ENCODE peak calls at places on chromosomes 2 and 18, in ten cellular contexts. W, H, I, P, Y, K, L, B, X and C are unnamed samples.
A peak's percentile ranks its signal among the peaks of the same experiment; 100 is the strongest.

GRCh38 chr2:37800176-37800835 is 124.8 kb upstream of the RMDN2 start:
- DNase-seq in W (no peak), H (no peak), I (no peak), P (no peak), Y (no peak), K (no peak), L (no peak), B (no peak), X (no peak), C (no peak)

GRCh38 chr18:58495634-58496033 is 133.3 kb downstream of the ALPK2 start:
- DNase-seq in W (no peak), H (no peak), I (no peak), P (peak; percentile 40), Y (no peak), K (no peak), L (no peak), B (no peak), X (no peak), C (no peak)

GRCh38 chr18:3688682-3689081 is 238.7 kb downstream of the TGIF1 start:
- DNase-seq in W (no peak), H (no peak), I (no peak), P (no peak), Y (no peak), K (peak; percentile 99), L (no peak), B (no peak), X (no peak), C (no peak)

GRCh38 chr2:183269956-183270355 is 145.7 kb downstream of the NUP35 start:
- DNase-seq in W (no peak), H (peak; percentile 29), I (no peak), P (no peak), Y (no peak), K (no peak), L (no peak), B (no peak), X (no peak), C (no peak)

GRCh38 chr18:26708814-26709717 is 156.4 kb downstream of the AQP4 start:
- DNase-seq in W (no peak), H (no peak), I (no peak), P (no peak), Y (no peak), K (no peak), L (no peak), B (no peak), X (no peak), C (no peak)

GRCh38 chr2:177908182-177908581 is 164.4 kb downstream of the PDE11A start:
- DNase-seq in W (no peak), H (no peak), I (no peak), P (no peak), Y (no peak), K (peak; percentile 2), L (no peak), B (no peak), X (no peak), C (no peak)

GRCh38 chr2:54757496-54757895 is 34.0 kb downstream of the EML6 start:
- DNase-seq in W (no peak), H (no peak), I (no peak), P (peak; percentile 6), Y (no peak), K (peak; percentile 24), L (no peak), B (no peak), X (no peak), C (no peak)

GRCh38 chr2:121617042-121617599 is 32.1 kb downstream of the CLASP1 start:
- DNase-seq in W (no peak), H (no peak), I (no peak), P (no peak), Y (no peak), K (peak; percentile 44), L (no peak), B (no peak), X (no peak), C (no peak)

GRCh38 chr2:74146929-74147728 is 583 bp downstream of the BOLA3 start:
- DNase-seq in W (no peak), H (no peak), I (no peak), P (peak; percentile 49), Y (peak; percentile 10), K (peak; percentile 34), L (no peak), B (no peak), X (no peak), C (no peak)

GRCh38 chr2:84631047-84631446 is 114.7 kb downstream of the DNAH6 start:
- DNase-seq in W (no peak), H (peak; percentile 7), I (no peak), P (peak; percentile 15), Y (peak; percentile 7), K (peak; percentile 53), L (no peak), B (no peak), X (no peak), C (no peak)

GRCh38 chr2:164044637-164045036 is 308.8 kb upstream of the FIGN start:
- DNase-seq in W (peak; percentile 33), H (no peak), I (no peak), P (no peak), Y (no peak), K (no peak), L (no peak), B (no peak), X (no peak), C (no peak)

GRCh38 chr2:79511320-79511951 is 1.4 kb upstream of the CTNNA2 start:
- DNase-seq in W (no peak), H (no peak), I (no peak), P (no peak), Y (peak; percentile 56), K (peak; percentile 28), L (no peak), B (no peak), X (no peak), C (no peak)

GRCh38 chr2:125167820-125168219 is 1142.7 kb downstream of the CNTNAP5 start:
- DNase-seq in W (no peak), H (no peak), I (no peak), P (no peak), Y (no peak), K (peak; percentile 69), L (no peak), B (no peak), X (no peak), C (no peak)